ENCODE peak calls at places on chromosomes 7 and 10, in nine cellular contexts. One of them, this sample, is unnamed. For H3K4me1, the result is how much of the 10 kb centered on the place peaks cover.

GRCh38 chr7:69598487-69599148 is 343 bp downstream of the AUTS2 start:
- DNase-seq in psoas muscle: peak
- DNase-seq in stomach: no peak
- DNase-seq in PC-3: no peak
- DNase-seq in BE2C: no peak
- DNase-seq in mammary epithelial cell: peak
- DNase-seq in SJSA1: peak
- DNase-seq in body of pancreas: no peak
- DNase-seq in GM23248: no peak
- DNase-seq in this sample: peak

GRCh38 chr10:96967847-96968246 is 135.7 kb downstream of the LCOR start:
- DNase-seq in psoas muscle: no peak
- DNase-seq in stomach: no peak
- DNase-seq in PC-3: peak
- DNase-seq in BE2C: no peak
- DNase-seq in mammary epithelial cell: peak
- DNase-seq in SJSA1: peak
- DNase-seq in body of pancreas: no peak
- DNase-seq in GM23248: peak
- DNase-seq in this sample: no peak

GRCh38 chr10:131567279-131568162 is 256.0 kb upstream of the TCERG1L start:
- DNase-seq in psoas muscle: no peak
- DNase-seq in stomach: peak
- DNase-seq in PC-3: no peak
- DNase-seq in BE2C: no peak
- DNase-seq in mammary epithelial cell: no peak
- DNase-seq in SJSA1: no peak
- DNase-seq in body of pancreas: no peak
- DNase-seq in GM23248: no peak
- DNase-seq in this sample: no peak

GRCh38 chr10:88395677-88396076 is 187.4 kb downstream of the RNLS start:
- DNase-seq in psoas muscle: no peak
- DNase-seq in stomach: no peak
- DNase-seq in PC-3: no peak
- DNase-seq in BE2C: no peak
- DNase-seq in mammary epithelial cell: peak
- DNase-seq in SJSA1: no peak
- DNase-seq in body of pancreas: no peak
- DNase-seq in GM23248: peak
- DNase-seq in this sample: no peak

GRCh38 chr10:70774810-70775678 is 10.1 kb downstream of the TBATA start:
- DNase-seq in psoas muscle: no peak
- DNase-seq in stomach: peak
- DNase-seq in PC-3: peak
- DNase-seq in BE2C: no peak
- DNase-seq in mammary epithelial cell: no peak
- DNase-seq in SJSA1: no peak
- DNase-seq in body of pancreas: peak
- DNase-seq in GM23248: no peak
- DNase-seq in this sample: no peak

GRCh38 chr10:104288355-104288754 is 19.4 kb downstream of the GSTO2 start:
- DNase-seq in psoas muscle: no peak
- DNase-seq in stomach: no peak
- DNase-seq in PC-3: peak
- DNase-seq in BE2C: no peak
- DNase-seq in mammary epithelial cell: no peak
- DNase-seq in SJSA1: no peak
- DNase-seq in body of pancreas: no peak
- DNase-seq in GM23248: no peak
- DNase-seq in this sample: no peak

GRCh38 chr7:131183611-131184119 is 144.0 kb upstream of the MKLN1 start:
- DNase-seq in psoas muscle: no peak
- DNase-seq in stomach: no peak
- DNase-seq in PC-3: no peak
- DNase-seq in BE2C: no peak
- DNase-seq in mammary epithelial cell: peak
- DNase-seq in SJSA1: no peak
- DNase-seq in body of pancreas: no peak
- DNase-seq in GM23248: peak
- DNase-seq in this sample: no peak

GRCh38 chr10:97687785-97688781 is 1.0 kb upstream of the AVPI1 start:
- DNase-seq in psoas muscle: peak
- DNase-seq in stomach: no peak
- DNase-seq in PC-3: peak
- DNase-seq in BE2C: no peak
- DNase-seq in mammary epithelial cell: peak
- DNase-seq in SJSA1: peak
- DNase-seq in body of pancreas: no peak
- DNase-seq in GM23248: peak
- DNase-seq in this sample: no peak

GRCh38 chr7:30656611-30657010 is 25.6 kb downstream of the CRHR2 start:
- DNase-seq in psoas muscle: no peak
- DNase-seq in stomach: no peak
- DNase-seq in PC-3: no peak
- DNase-seq in BE2C: peak
- DNase-seq in mammary epithelial cell: no peak
- DNase-seq in SJSA1: no peak
- DNase-seq in body of pancreas: no peak
- DNase-seq in GM23248: no peak
- DNase-seq in this sample: no peak

GRCh38 chr7:71896535-71896934 is 515.6 kb downstream of the CALN1 start:
- DNase-seq in psoas muscle: no peak
- DNase-seq in stomach: no peak
- DNase-seq in PC-3: no peak
- DNase-seq in BE2C: no peak
- DNase-seq in mammary epithelial cell: no peak
- DNase-seq in SJSA1: no peak
- DNase-seq in body of pancreas: no peak
- DNase-seq in GM23248: no peak
- DNase-seq in this sample: no peak

GRCh38 chr7:139771001-139771956 is 6.5 kb downstream of the HIPK2 start:
- DNase-seq in psoas muscle: no peak
- DNase-seq in stomach: no peak
- DNase-seq in PC-3: peak
- DNase-seq in BE2C: no peak
- DNase-seq in mammary epithelial cell: peak
- DNase-seq in SJSA1: peak
- DNase-seq in body of pancreas: no peak
- DNase-seq in GM23248: peak
- DNase-seq in this sample: no peak

GRCh38 chr10:26368463-26368862 is 69.7 kb upstream of the APBB1IP start:
- DNase-seq in psoas muscle: no peak
- DNase-seq in stomach: no peak
- DNase-seq in PC-3: no peak
- DNase-seq in BE2C: no peak
- DNase-seq in mammary epithelial cell: no peak
- DNase-seq in SJSA1: no peak
- DNase-seq in body of pancreas: no peak
- DNase-seq in GM23248: no peak
- DNase-seq in this sample: no peak

GRCh38 chr7:11341285-11341944 is 367.7 kb downstream of the PHF14 start:
- DNase-seq in psoas muscle: no peak
- DNase-seq in stomach: no peak
- DNase-seq in PC-3: peak
- DNase-seq in BE2C: peak
- DNase-seq in mammary epithelial cell: no peak
- DNase-seq in SJSA1: no peak
- DNase-seq in body of pancreas: no peak
- DNase-seq in GM23248: peak
- DNase-seq in this sample: peak

GRCh38 chr7:98366562-98366938 is 34.3 kb downstream of the BAIAP2L1 start:
- DNase-seq in psoas muscle: no peak
- DNase-seq in stomach: peak
- DNase-seq in PC-3: no peak
- DNase-seq in BE2C: no peak
- DNase-seq in mammary epithelial cell: no peak
- DNase-seq in SJSA1: no peak
- DNase-seq in body of pancreas: no peak
- DNase-seq in GM23248: no peak
- DNase-seq in this sample: no peak

GRCh38 chr7:40827217-40828085 is 692.6 kb downstream of the SUGCT start:
- DNase-seq in psoas muscle: peak
- DNase-seq in stomach: no peak
- DNase-seq in PC-3: no peak
- DNase-seq in BE2C: no peak
- DNase-seq in mammary epithelial cell: peak
- DNase-seq in SJSA1: peak
- DNase-seq in body of pancreas: no peak
- DNase-seq in GM23248: peak
- DNase-seq in this sample: peak

GRCh38 chr7:8261711-8262695 is at the start of gene ICA1:
- DNase-seq in psoas muscle: peak
- DNase-seq in stomach: peak
- DNase-seq in PC-3: peak
- DNase-seq in BE2C: peak
- DNase-seq in mammary epithelial cell: peak
- DNase-seq in SJSA1: no peak
- DNase-seq in body of pancreas: peak
- DNase-seq in GM23248: peak
- DNase-seq in this sample: no peak

GRCh38 chr7:16543456-16543855 is 16.8 kb downstream of the LRRC72 start:
- DNase-seq in psoas muscle: no peak
- DNase-seq in stomach: no peak
- DNase-seq in PC-3: peak
- DNase-seq in BE2C: no peak
- DNase-seq in mammary epithelial cell: peak
- DNase-seq in SJSA1: peak
- DNase-seq in body of pancreas: no peak
- DNase-seq in GM23248: no peak
- DNase-seq in this sample: no peak

GRCh38 chr10:3806603-3807002 is 21.6 kb upstream of the KLF6 start:
- DNase-seq in psoas muscle: no peak
- DNase-seq in stomach: peak
- DNase-seq in PC-3: peak
- DNase-seq in BE2C: no peak
- DNase-seq in mammary epithelial cell: peak
- DNase-seq in SJSA1: no peak
- DNase-seq in body of pancreas: no peak
- DNase-seq in GM23248: peak
- DNase-seq in this sample: no peak

DNA sequence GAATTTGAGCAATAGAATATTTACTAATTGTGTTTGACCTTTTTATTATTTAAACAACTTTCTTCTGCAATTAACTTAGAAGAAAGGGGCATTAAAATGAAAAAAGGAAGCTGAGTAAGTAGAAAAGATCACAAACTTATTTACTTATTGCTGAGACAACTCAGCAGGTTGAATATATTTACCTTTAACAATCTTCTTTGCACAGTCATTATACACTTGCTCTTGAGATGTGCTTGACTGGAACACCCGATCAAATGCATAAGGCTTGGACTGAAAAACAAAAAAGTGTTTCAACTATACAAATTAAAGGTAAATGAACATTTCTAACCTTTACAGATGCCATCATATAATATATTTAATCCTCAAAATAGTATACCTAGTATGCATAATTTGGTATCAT is 7.9 kb downstream of the KIF5B start:
- DNase-seq in psoas muscle: no peak
- DNase-seq in stomach: no peak
- DNase-seq in PC-3: no peak
- DNase-seq in BE2C: no peak
- DNase-seq in mammary epithelial cell: no peak
- DNase-seq in SJSA1: no peak
- DNase-seq in body of pancreas: no peak
- DNase-seq in GM23248: no peak
- DNase-seq in this sample: no peak
- H3K4me1 ChIP-seq in psoas muscle: under half
- H3K4me1 ChIP-seq in stomach: half or more
- H3K4me1 ChIP-seq in PC-3: under half
- H3K4me1 ChIP-seq in BE2C: under half
- H3K4me1 ChIP-seq in mammary epithelial cell: under half
- H3K4me1 ChIP-seq in SJSA1: under half
- H3K4me1 ChIP-seq in body of pancreas: half or more
- H3K4me1 ChIP-seq in GM23248: half or more
- H3K4me1 ChIP-seq in this sample: under half

GRCh38 chr10:61931620-61932332 is 30.3 kb downstream of the ARID5B start:
- DNase-seq in psoas muscle: no peak
- DNase-seq in stomach: no peak
- DNase-seq in PC-3: peak
- DNase-seq in BE2C: no peak
- DNase-seq in mammary epithelial cell: peak
- DNase-seq in SJSA1: peak
- DNase-seq in body of pancreas: no peak
- DNase-seq in GM23248: no peak
- DNase-seq in this sample: no peak

GRCh38 chr10:61936770-61937169 is 35.3 kb downstream of the ARID5B start:
- DNase-seq in psoas muscle: no peak
- DNase-seq in stomach: no peak
- DNase-seq in PC-3: no peak
- DNase-seq in BE2C: no peak
- DNase-seq in mammary epithelial cell: no peak
- DNase-seq in SJSA1: no peak
- DNase-seq in body of pancreas: no peak
- DNase-seq in GM23248: no peak
- DNase-seq in this sample: no peak

GRCh38 chr10:61935085-61935484 is 33.6 kb downstream of the ARID5B start:
- DNase-seq in psoas muscle: no peak
- DNase-seq in stomach: no peak
- DNase-seq in PC-3: no peak
- DNase-seq in BE2C: no peak
- DNase-seq in mammary epithelial cell: no peak
- DNase-seq in SJSA1: peak
- DNase-seq in body of pancreas: no peak
- DNase-seq in GM23248: no peak
- DNase-seq in this sample: no peak

GRCh38 chr10:61937631-61938284 is 36.3 kb downstream of the ARID5B start:
- DNase-seq in psoas muscle: no peak
- DNase-seq in stomach: no peak
- DNase-seq in PC-3: peak
- DNase-seq in BE2C: no peak
- DNase-seq in mammary epithelial cell: peak
- DNase-seq in SJSA1: peak
- DNase-seq in body of pancreas: no peak
- DNase-seq in GM23248: peak
- DNase-seq in this sample: no peak

GRCh38 chr10:61933857-61934559 is 32.5 kb downstream of the ARID5B start:
- DNase-seq in psoas muscle: no peak
- DNase-seq in stomach: no peak
- DNase-seq in PC-3: no peak
- DNase-seq in BE2C: no peak
- DNase-seq in mammary epithelial cell: no peak
- DNase-seq in SJSA1: no peak
- DNase-seq in body of pancreas: no peak
- DNase-seq in GM23248: no peak
- DNase-seq in this sample: no peak
- H3K4me1 ChIP-seq in psoas muscle: under half
- H3K4me1 ChIP-seq in stomach: under half
- H3K4me1 ChIP-seq in PC-3: under half
- H3K4me1 ChIP-seq in BE2C: under half
- H3K4me1 ChIP-seq in mammary epithelial cell: under half
- H3K4me1 ChIP-seq in SJSA1: under half
- H3K4me1 ChIP-seq in body of pancreas: under half
- H3K4me1 ChIP-seq in GM23248: under half
- H3K4me1 ChIP-seq in this sample: under half

GRCh38 chr7:83166781-83167180 is 4.1 kb upstream of the PCLO start:
- DNase-seq in psoas muscle: no peak
- DNase-seq in stomach: no peak
- DNase-seq in PC-3: no peak
- DNase-seq in BE2C: no peak
- DNase-seq in mammary epithelial cell: no peak
- DNase-seq in SJSA1: no peak
- DNase-seq in body of pancreas: no peak
- DNase-seq in GM23248: no peak
- DNase-seq in this sample: no peak
- H3K4me1 ChIP-seq in psoas muscle: under half
- H3K4me1 ChIP-seq in stomach: under half
- H3K4me1 ChIP-seq in PC-3: under half
- H3K4me1 ChIP-seq in BE2C: under half
- H3K4me1 ChIP-seq in mammary epithelial cell: under half
- H3K4me1 ChIP-seq in SJSA1: under half
- H3K4me1 ChIP-seq in body of pancreas: under half
- H3K4me1 ChIP-seq in GM23248: under half
- H3K4me1 ChIP-seq in this sample: under half

GRCh38 chr10:14652816-14653215 is 121.9 kb downstream of the FAM107B start:
- DNase-seq in psoas muscle: no peak
- DNase-seq in stomach: no peak
- DNase-seq in PC-3: no peak
- DNase-seq in BE2C: no peak
- DNase-seq in mammary epithelial cell: no peak
- DNase-seq in SJSA1: no peak
- DNase-seq in body of pancreas: no peak
- DNase-seq in GM23248: no peak
- DNase-seq in this sample: no peak
- H3K4me1 ChIP-seq in psoas muscle: under half
- H3K4me1 ChIP-seq in stomach: under half
- H3K4me1 ChIP-seq in PC-3: under half
- H3K4me1 ChIP-seq in BE2C: half or more
- H3K4me1 ChIP-seq in mammary epithelial cell: under half
- H3K4me1 ChIP-seq in SJSA1: under half
- H3K4me1 ChIP-seq in body of pancreas: under half
- H3K4me1 ChIP-seq in GM23248: under half
- H3K4me1 ChIP-seq in this sample: under half